ENCODE peak calls at places on chromosome 1, in four cellular contexts. One of them, this sample, is unnamed.

GRCh38 chr1:152145789-152146188 is 13.2 kb downstream of the RPTN start:
- DNase-seq in WTC11: no peak
- DNase-seq in K562: no peak
- DNase-seq in HepG2: no peak
- DNase-seq in this sample: no peak

GRCh38 chr1:58409826-58410225 is 136.7 kb downstream of the OMA1 start:
- DNase-seq in HepG2: no peak
- DNase-seq in K562: no peak
- DNase-seq in WTC11: no peak
- DNase-seq in this sample: no peak

GRCh38 chr1:67748630-67749029 is 63.6 kb downstream of the GADD45A start:
- DNase-seq in K562: no peak
- DNase-seq in HepG2: peak
- DNase-seq in WTC11: no peak
- DNase-seq in this sample: peak

GRCh38 chr1:230230948-230231738 is 164.1 kb downstream of the GALNT2 start:
- DNase-seq in K562: no peak
- DNase-seq in WTC11: no peak
- DNase-seq in HepG2: no peak
- DNase-seq in this sample: no peak

GRCh38 chr1:37485902-37486679 is 11.7 kb downstream of the ZC3H12A start:
- DNase-seq in HepG2: no peak
- DNase-seq in K562: no peak
- DNase-seq in WTC11: no peak
- DNase-seq in this sample: no peak

GRCh38 chr1:184854036-184854435 is 99.4 kb upstream of the EDEM3 start:
- DNase-seq in WTC11: no peak
- DNase-seq in K562: no peak
- DNase-seq in HepG2: no peak
- DNase-seq in this sample: no peak

GRCh38 chr1:9844746-9845145 is 21.0 kb upstream of the CLSTN1 start:
- DNase-seq in HepG2: no peak
- DNase-seq in K562: no peak
- DNase-seq in WTC11: no peak
- DNase-seq in this sample: no peak

GRCh38 chr1:225642177-225642576 is 10.7 kb downstream of the ENAH start:
- DNase-seq in WTC11: no peak
- DNase-seq in K562: no peak
- DNase-seq in HepG2: peak
- DNase-seq in this sample: no peak

GRCh38 chr1:63877816-63878215 is 104.0 kb downstream of the ROR1 start:
- DNase-seq in K562: no peak
- DNase-seq in HepG2: no peak
- DNase-seq in WTC11: no peak
- DNase-seq in this sample: no peak

GRCh38 chr1:93437976-93438605 is 9.8 kb upstream of the FNBP1L start:
- DNase-seq in WTC11: no peak
- DNase-seq in HepG2: peak
- DNase-seq in K562: peak
- DNase-seq in this sample: no peak

GRCh38 chr1:54296666-54297065 is 96.7 kb downstream of the MRPL37 start:
- DNase-seq in HepG2: no peak
- DNase-seq in K562: no peak
- DNase-seq in WTC11: no peak
- DNase-seq in this sample: no peak

GRCh38 chr1:17966341-17966740 is 141.3 kb upstream of the IGSF21 start:
- DNase-seq in K562: no peak
- DNase-seq in WTC11: no peak
- DNase-seq in HepG2: no peak
- DNase-seq in this sample: no peak

GRCh38 chr1:241716915-241717651 is 65.0 kb downstream of the WDR64 start:
- DNase-seq in K562: no peak
- DNase-seq in HepG2: no peak
- DNase-seq in WTC11: no peak
- DNase-seq in this sample: no peak
- TF ChIP-seq NR2C2 in K562: no peak
- TF ChIP-seq NR2C2 in HepG2: no peak
- TF ChIP-seq NR2C2 in WTC11: no peak
- TF ChIP-seq NR2C2 in this sample: no peak

GRCh38 chr1:73593379-73593778 is 604.6 kb downstream of the LRRIQ3 start:
- DNase-seq in K562: no peak
- DNase-seq in HepG2: no peak
- DNase-seq in WTC11: no peak
- DNase-seq in this sample: no peak
- TF ChIP-seq NR2C2 in K562: no peak
- TF ChIP-seq NR2C2 in HepG2: no peak
- TF ChIP-seq NR2C2 in WTC11: no peak
- TF ChIP-seq NR2C2 in this sample: no peak

DNA sequence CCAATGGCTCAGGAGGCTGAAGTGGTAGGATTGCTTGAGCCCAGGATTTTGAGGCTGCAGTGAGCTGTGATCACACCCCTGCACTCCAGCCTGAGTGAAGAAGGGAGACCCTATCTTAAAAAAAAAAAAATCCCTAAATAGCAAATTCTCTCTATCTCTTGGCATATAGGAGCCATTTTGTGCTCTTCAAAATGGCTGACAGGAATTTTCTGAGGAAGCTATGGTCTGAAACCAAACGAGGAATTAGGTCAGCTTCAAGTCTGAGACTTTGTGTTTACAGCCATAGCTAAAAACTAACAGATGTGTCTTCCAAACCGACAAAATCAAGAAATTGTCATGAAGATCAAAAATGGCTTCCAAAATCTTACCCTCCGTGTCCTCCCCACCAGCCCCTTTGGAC is 10.6 kb downstream of the CD247 start:
- DNase-seq in HepG2: no peak
- DNase-seq in K562: no peak
- DNase-seq in WTC11: no peak
- DNase-seq in this sample: no peak
- TF ChIP-seq NR2C2 in HepG2: no peak
- TF ChIP-seq NR2C2 in K562: no peak
- TF ChIP-seq NR2C2 in WTC11: no peak
- TF ChIP-seq NR2C2 in this sample: no peak

GRCh38 chr1:171403396-171403795 is 81.9 kb upstream of the PRRC2C start:
- DNase-seq in HepG2: no peak
- DNase-seq in K562: no peak
- DNase-seq in WTC11: peak
- DNase-seq in this sample: no peak

DNA sequence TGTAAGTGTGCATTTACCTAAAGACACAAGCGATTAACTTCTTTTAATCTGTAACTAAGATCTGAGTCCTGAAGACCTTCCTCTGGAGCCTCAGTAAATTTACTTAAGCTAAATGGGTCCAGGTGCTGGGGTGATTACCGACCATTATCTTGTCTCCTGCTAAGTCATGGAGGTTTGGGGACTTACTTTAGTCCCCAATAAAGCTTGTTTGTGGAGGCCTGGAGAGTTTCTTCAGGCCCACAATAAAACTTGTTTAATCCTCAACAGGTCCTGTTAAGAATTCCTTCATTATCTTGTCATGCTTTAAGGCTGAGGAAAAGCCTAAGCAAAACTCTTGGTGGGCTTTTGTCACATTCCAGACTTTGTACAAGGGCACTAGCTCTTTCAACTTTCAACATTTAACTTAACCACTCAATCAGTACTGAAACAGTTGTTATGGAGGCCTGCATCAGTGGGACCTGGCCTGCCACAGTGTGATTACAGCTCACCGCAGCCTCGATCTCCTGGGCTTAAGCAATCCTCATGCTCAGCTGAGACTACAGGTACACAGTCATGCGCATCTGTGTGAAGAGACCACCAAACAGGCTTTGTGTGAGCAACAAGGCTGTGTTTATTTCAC is 84.0 kb downstream of the FMO4 start:
- DNase-seq in WTC11: no peak
- DNase-seq in K562: no peak
- DNase-seq in HepG2: no peak
- DNase-seq in this sample: no peak
- TF ChIP-seq NR2C2 in WTC11: no peak
- TF ChIP-seq NR2C2 in K562: no peak
- TF ChIP-seq NR2C2 in HepG2: no peak
- TF ChIP-seq NR2C2 in this sample: no peak

GRCh38 chr1:208172389-208173140 is 71.6 kb downstream of the PLXNA2 start:
- DNase-seq in K562: no peak
- DNase-seq in WTC11: no peak
- DNase-seq in HepG2: peak
- DNase-seq in this sample: no peak
- TF ChIP-seq NR2C2 in K562: no peak
- TF ChIP-seq NR2C2 in WTC11: no peak
- TF ChIP-seq NR2C2 in HepG2: peak
- TF ChIP-seq NR2C2 in this sample: no peak

DNA sequence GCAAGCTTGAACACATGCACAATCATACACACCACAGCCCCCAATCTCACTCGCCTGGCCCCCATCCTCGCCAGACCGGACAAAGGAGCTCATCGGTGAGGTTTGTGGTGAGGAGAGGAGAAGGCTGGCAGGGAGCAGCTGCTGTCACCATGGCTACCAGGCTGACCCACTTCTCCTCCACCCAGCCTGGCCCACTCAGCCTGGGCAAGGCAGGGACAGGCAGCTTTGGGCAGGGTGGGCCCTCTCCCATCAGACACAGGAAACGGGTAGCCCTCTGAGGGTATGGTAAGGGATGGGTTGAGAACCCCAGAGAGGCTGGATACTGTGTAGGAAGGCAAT is 15.9 kb downstream of the RIMS3 start:
- DNase-seq in HepG2: no peak
- DNase-seq in WTC11: no peak
- DNase-seq in K562: no peak
- DNase-seq in this sample: no peak
- TF ChIP-seq NR2C2 in HepG2: no peak
- TF ChIP-seq NR2C2 in WTC11: no peak
- TF ChIP-seq NR2C2 in K562: no peak
- TF ChIP-seq NR2C2 in this sample: no peak

GRCh38 chr1:39154553-39155361 is 49.7 kb upstream of the MACF1 start:
- DNase-seq in K562: no peak
- DNase-seq in HepG2: peak
- DNase-seq in WTC11: no peak
- DNase-seq in this sample: no peak

GRCh38 chr1:39157304-39157703 is 47.2 kb upstream of the MACF1 start:
- DNase-seq in HepG2: no peak
- DNase-seq in K562: no peak
- DNase-seq in WTC11: no peak
- DNase-seq in this sample: no peak

GRCh38 chr1:39159224-39160036 is 45.1 kb upstream of the MACF1 start:
- DNase-seq in WTC11: no peak
- DNase-seq in K562: no peak
- DNase-seq in HepG2: peak
- DNase-seq in this sample: no peak

GRCh38 chr1:39160703-39161102 is 43.8 kb upstream of the MACF1 start:
- DNase-seq in K562: no peak
- DNase-seq in HepG2: no peak
- DNase-seq in WTC11: no peak
- DNase-seq in this sample: no peak

DNA sequence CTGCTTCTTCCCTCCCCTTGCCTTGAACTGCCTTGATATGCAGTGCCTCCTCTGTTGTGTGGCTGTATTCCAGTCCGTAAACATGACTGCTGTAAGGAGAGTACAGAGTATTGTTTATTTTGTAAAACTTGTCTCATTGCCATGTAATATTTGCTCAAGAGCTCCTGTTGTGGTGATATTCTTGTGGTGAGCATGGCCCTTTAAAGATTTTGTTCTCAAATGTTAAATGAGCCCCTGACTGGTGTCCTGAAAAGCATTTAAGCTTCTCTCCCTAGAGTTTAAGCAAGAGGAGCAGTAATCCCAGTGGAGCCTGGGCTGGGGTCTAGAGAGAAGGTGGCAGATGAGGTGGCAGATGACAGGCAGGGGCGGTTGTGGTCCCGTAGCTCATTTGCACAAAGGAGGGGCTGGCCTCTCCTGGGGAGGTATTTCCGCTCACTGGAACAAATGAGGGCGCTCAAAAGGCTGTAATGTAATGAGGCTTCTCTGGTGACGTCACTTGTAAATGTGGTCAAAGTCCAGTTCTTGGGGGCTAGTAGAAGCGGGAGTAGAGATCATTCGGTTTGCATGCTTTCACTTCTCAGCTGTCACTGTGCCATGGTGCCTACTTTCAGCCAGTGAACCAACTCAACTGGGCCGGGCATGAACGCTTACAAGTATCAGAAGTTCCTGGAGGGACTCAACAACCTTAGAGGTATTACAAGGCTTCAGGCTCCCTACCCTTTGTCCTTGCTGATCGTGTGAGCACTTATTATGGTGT is 46.0 kb upstream of the MACF1 start:
- DNase-seq in HepG2: peak
- DNase-seq in WTC11: peak
- DNase-seq in K562: peak
- DNase-seq in this sample: peak
- TF ChIP-seq NR2C2 in HepG2: no peak
- TF ChIP-seq NR2C2 in WTC11: no peak
- TF ChIP-seq NR2C2 in K562: peak
- TF ChIP-seq NR2C2 in this sample: no peak

DNA sequence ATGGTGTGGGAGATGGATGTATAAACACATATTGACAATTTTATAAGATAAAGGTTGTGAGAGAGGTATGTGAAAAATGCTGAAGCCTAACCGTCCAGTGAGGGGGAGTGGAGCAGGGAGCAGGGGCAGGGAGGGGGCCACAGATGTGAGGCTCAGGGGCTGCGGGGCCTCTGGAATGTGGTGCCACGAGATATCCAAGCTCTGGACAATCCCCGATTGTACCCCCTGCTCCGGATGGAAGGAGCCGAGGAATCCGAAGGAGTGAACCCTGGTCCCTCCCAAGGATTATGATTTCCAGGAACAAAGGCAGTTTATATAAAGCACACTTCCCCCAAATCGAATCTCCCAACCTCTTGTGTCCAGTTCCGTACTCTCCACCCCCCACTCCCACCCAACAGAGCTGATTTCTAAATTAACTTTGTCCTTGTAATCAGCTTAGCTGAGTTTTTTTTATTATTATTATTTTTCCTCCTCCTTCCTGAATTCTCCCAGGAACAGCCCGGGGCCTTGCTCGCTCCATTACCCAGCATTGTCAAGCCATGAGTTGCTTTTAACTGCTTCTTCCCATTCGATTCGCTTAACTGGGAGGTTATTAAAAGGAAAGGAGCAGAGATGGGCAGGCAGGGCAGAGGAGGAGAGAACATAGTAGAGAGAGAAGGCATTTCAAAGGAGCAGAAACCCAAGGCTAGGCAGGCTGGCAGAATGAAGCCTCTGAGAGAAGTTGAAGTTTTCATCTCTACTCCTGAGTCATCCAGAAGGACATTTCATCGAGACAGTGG is 9.4 kb downstream of the KIRREL1 start:
- DNase-seq in K562: no peak
- DNase-seq in HepG2: no peak
- DNase-seq in WTC11: peak
- DNase-seq in this sample: no peak
- TF ChIP-seq NR2C2 in K562: no peak
- TF ChIP-seq NR2C2 in HepG2: no peak
- TF ChIP-seq NR2C2 in WTC11: no peak
- TF ChIP-seq NR2C2 in this sample: no peak

GRCh38 chr1:20411196-20411980 is 74.6 kb downstream of the CAMK2N1 start:
- DNase-seq in HepG2: no peak
- DNase-seq in K562: no peak
- DNase-seq in WTC11: no peak
- DNase-seq in this sample: no peak
- TF ChIP-seq NR2C2 in HepG2: no peak
- TF ChIP-seq NR2C2 in K562: no peak
- TF ChIP-seq NR2C2 in WTC11: no peak
- TF ChIP-seq NR2C2 in this sample: no peak

This sample was measured in GM12878.